ENCODE peak calls at places on chromosomes 13 and 19, in ten cellular contexts. D is breast epithelium, L is endothelial cell of umbilical vein, A is GM12892, H is transverse colon, T is upper lobe of left lung, B is spleen, U is sigmoid colon, J is stomach, F is HCT116. V is an unnamed sample.

GRCh38 chr13:77767413-77767812 is 69.9 kb downstream of the SLAIN1 start:
- DNase-seq in D (no peak), T (no peak), B (no peak), L (no peak), F (no peak), A (no peak), U (no peak), H (no peak), J (no peak), V (no peak)

GRCh38 chr19:16836115-16836905 is 7.1 kb downstream of the SIN3B start:
- DNase-seq in T (no peak), D (peak), A (peak), H (peak), J (no peak), L (no peak), F (no peak), U (no peak), B (peak), V (no peak)

GRCh38 chr19:45881082-45881908 is 4.6 kb downstream of the IRF2BP1 start:
- DNase-seq in L (no peak), T (no peak), B (no peak), H (no peak), F (no peak), A (no peak), U (no peak), J (no peak), D (no peak), V (no peak)

GRCh38 chr19:10142701-10143375 is 23.1 kb upstream of the EIF3G start:
- DNase-seq in F (no peak), T (peak), H (peak), B (peak), U (no peak), D (no peak), L (no peak), A (no peak), J (no peak), V (no peak)

GRCh38 chr13:41513600-41513999 is 56.2 kb downstream of the RGCC start:
- DNase-seq in A (no peak), D (no peak), B (no peak), J (no peak), F (no peak), T (no peak), L (no peak), U (no peak), H (no peak), V (no peak)

GRCh38 chr13:39586142-39586541 is 16.9 kb downstream of the LHFPL6 start:
- DNase-seq in T (no peak), L (no peak), J (no peak), F (no peak), A (no peak), H (no peak), D (no peak), B (no peak), U (no peak), V (no peak)

GRCh38 chr19:12913011-12913561 is 6.0 kb downstream of the SYCE2 start:
- DNase-seq in J (peak), A (no peak), B (no peak), T (peak), D (peak), L (peak), H (peak), U (peak), F (no peak), V (no peak)

GRCh38 chr13:79548886-79549285 is 67.9 kb downstream of the NDFIP2 start:
- DNase-seq in A (no peak), U (no peak), B (no peak), T (no peak), F (no peak), H (no peak), J (no peak), D (no peak), L (peak), V (no peak)

GRCh38 chr19:51246153-51246552 is 4.7 kb upstream of the SIGLECL1 start:
- DNase-seq in L (no peak), B (no peak), T (no peak), D (no peak), F (no peak), U (no peak), J (no peak), H (no peak), A (no peak), V (no peak)

GRCh38 chr19:43606569-43607229 is 5.2 kb upstream of the SRRM5 start:
- DNase-seq in D (peak), U (no peak), H (no peak), F (no peak), J (no peak), T (no peak), A (no peak), L (no peak), B (no peak), V (no peak)

GRCh38 chr13:107807306-107808073 is 407.8 kb downstream of the LIG4 start:
- DNase-seq in J (no peak), B (no peak), H (no peak), A (no peak), D (no peak), F (no peak), U (no peak), L (peak), T (no peak), V (no peak)

GRCh38 chr19:6720369-6721112 is at the start of gene C3:
- DNase-seq in L (no peak), A (no peak), H (no peak), J (peak), F (no peak), B (no peak), U (peak), T (no peak), D (peak), V (no peak)

GRCh38 chr19:11887618-11888531 is at the start of gene ZNF69:
- DNase-seq in T (peak), A (peak), F (no peak), J (peak), D (peak), B (peak), L (peak), H (peak), U (peak), V (peak)

GRCh38 chr19:55304279-55304978 is 20.6 kb downstream of the BRSK1 start:
- DNase-seq in D (no peak), A (peak), F (no peak), T (peak), U (no peak), J (peak), B (no peak), L (no peak), H (peak), V (no peak)

GRCh38 chr13:86563308-86563707 is 764.1 kb upstream of the SLITRK6 start:
- DNase-seq in L (peak), U (no peak), B (no peak), H (no peak), T (no peak), F (no peak), J (no peak), A (no peak), D (no peak), V (no peak)

GRCh38 chr19:54548806-54549205 is 24.8 kb upstream of the LILRA2 start:
- DNase-seq in F (no peak), B (no peak), U (no peak), D (no peak), J (no peak), H (no peak), L (no peak), A (no peak), T (no peak), V (no peak)

GRCh38 chr19:17332677-17333581 is 1.7 kb downstream of the ANO8 start:
- DNase-seq in J (no peak), F (peak), B (peak), L (peak), H (no peak), D (no peak), T (peak), U (no peak), A (no peak), V (no peak)

GRCh38 chr19:43774103-43774939 is 6.5 kb downstream of the KCNN4 start:
- DNase-seq in U (no peak), F (no peak), L (peak), B (peak), T (peak), A (no peak), J (peak), D (no peak), H (peak), V (no peak)

GRCh38 chr13:100156786-100157185 is 67.9 kb downstream of the PCCA start:
- DNase-seq in T (no peak), B (no peak), A (no peak), F (no peak), H (no peak), J (no peak), U (no peak), L (peak), D (no peak), V (no peak)

GRCh38 chr13:113751491-113751890 is 7.5 kb upstream of the TMEM255B start:
- DNase-seq in B (peak), F (no peak), H (no peak), D (no peak), U (no peak), L (no peak), A (no peak), J (no peak), T (no peak), V (no peak)

GRCh38 chr19:40583283-40583682 is 6.6 kb downstream of the SHKBP1 start:
- DNase-seq in L (no peak), A (no peak), B (no peak), D (no peak), U (no peak), H (no peak), T (no peak), F (no peak), J (no peak), V (no peak)

GRCh38 chr19:44841255-44841654 is 4.8 kb upstream of the NECTIN2 start:
- DNase-seq in H (no peak), J (no peak), T (no peak), B (no peak), F (no peak), U (no peak), D (no peak), A (no peak), L (no peak), V (no peak)

GRCh38 chr19:17654993-17655392 is 33.2 kb downstream of the UNC13A start:
- DNase-seq in L (no peak), T (no peak), F (peak), J (no peak), A (no peak), H (peak), D (no peak), B (no peak), U (no peak), V (no peak)

GRCh38 chr19:14407889-14408640 is 11.1 kb downstream of the DDX39A start:
- DNase-seq in U (no peak), H (peak), J (peak), A (no peak), T (peak), F (no peak), B (no peak), L (no peak), D (no peak), V (no peak)

GRCh38 chr19:42323852-42324654 is 1.4 kb upstream of the MEGF8 start:
- DNase-seq in U (no peak), D (no peak), H (peak), A (no peak), T (peak), J (no peak), L (no peak), B (peak), F (no peak), V (no peak)

GRCh38 chr13:25462301-25463125 is 90.7 kb downstream of the ATP8A2 start:
- DNase-seq in F (no peak), H (no peak), A (no peak), U (no peak), T (no peak), B (no peak), L (no peak), J (no peak), D (no peak), V (no peak)

GRCh38 chr13:26132756-26133155 is 80.9 kb upstream of the SHISA2 start:
- DNase-seq in T (no peak), D (no peak), J (no peak), F (no peak), L (peak), U (no peak), B (no peak), A (no peak), H (no peak), V (no peak)

GRCh38 chr13:72495681-72496080 is 231.7 kb downstream of the MZT1 start:
- DNase-seq in F (no peak), U (no peak), T (no peak), J (no peak), A (no peak), L (no peak), H (no peak), D (no peak), B (no peak), V (no peak)

GRCh38 chr13:56735537-56735942 is 405.2 kb upstream of the PRR20A start:
- DNase-seq in F (no peak), L (no peak), B (peak), H (no peak), D (no peak), A (no peak), T (peak), U (peak), J (no peak), V (no peak)

GRCh38 chr19:7230826-7231225 is 63.4 kb downstream of the INSR start:
- DNase-seq in A (no peak), F (no peak), T (no peak), H (no peak), U (peak), L (no peak), B (no peak), D (no peak), J (peak), V (no peak)

GRCh38 chr13:106077017-106077416 is 458.4 kb downstream of the EFNB2 start:
- DNase-seq in A (no peak), J (no peak), D (no peak), H (no peak), B (no peak), T (no peak), F (no peak), L (no peak), U (no peak), V (no peak)
- TF ChIP-seq POLR2AphosphoS5 in A (no peak), J (no peak), D (no peak), H (no peak), B (no peak), T (no peak), F (no peak), L (no peak), U (no peak), V (no peak)

DNA sequence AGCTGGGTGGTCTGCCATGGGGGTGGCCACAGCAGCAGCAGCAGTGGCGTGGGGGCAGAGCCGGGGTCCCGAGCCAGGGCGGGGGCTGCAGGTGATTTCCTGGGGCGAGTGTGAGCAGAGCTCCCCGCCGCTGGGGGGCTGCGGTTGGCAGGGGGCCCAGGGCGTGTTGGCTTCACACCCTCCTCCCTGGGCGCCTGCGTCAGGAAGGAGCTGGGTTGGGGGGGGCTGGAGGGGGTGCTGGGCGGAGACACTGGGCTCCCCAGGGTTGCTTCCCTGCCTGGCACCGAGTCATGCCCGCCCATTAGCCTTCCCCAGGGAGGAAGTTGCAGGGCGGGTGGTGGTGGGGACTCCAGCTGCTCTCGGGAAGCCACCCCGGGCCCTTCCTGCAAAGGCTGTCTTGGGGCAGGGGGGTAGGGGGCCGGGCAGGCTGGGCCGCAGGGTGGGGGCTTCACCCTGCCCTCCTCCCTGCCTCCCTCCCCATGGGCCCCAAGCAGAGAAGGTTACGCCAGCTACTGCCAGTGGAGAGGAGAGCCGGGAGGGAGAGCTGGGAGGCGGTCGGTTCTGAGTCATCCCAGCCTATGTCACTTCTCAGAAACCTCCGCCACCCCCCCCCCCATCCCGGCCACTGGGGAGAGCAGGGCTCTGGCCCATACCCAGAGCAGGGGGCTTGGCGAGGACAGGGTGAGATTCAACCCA is 4.6 kb downstream of the MIDN start:
- DNase-seq in D (peak), H (peak), L (peak), A (no peak), T (peak), J (peak), F (no peak), U (peak), B (peak), V (no peak)
- TF ChIP-seq POLR2A in D (no peak), H (peak), L (no peak), A (no peak), T (no peak), J (no peak), F (no peak), U (no peak), B (no peak), V (no peak)

GRCh38 chr19:49436381-49437017 is 4.8 kb downstream of the SLC17A7 start:
- DNase-seq in B (no peak), F (no peak), J (no peak), L (no peak), H (no peak), A (no peak), U (no peak), D (no peak), T (peak), V (no peak)
- TF ChIP-seq POLR2AphosphoS5 in B (no peak), F (no peak), J (no peak), L (no peak), H (no peak), A (no peak), U (no peak), D (no peak), T (no peak), V (no peak)

GRCh38 chr13:97122381-97122996 is 99.6 kb upstream of the MBNL2 start:
- DNase-seq in J (no peak), F (peak), D (no peak), B (no peak), A (no peak), U (no peak), T (no peak), L (peak), H (no peak), V (no peak)
- TF ChIP-seq POLR2A in J (no peak), F (no peak), D (no peak), B (no peak), A (no peak), U (no peak), T (no peak), L (no peak), H (no peak), V (no peak)

V was measured in GM12891.